ENCODE peak calls at places on chromosomes 11 and 22, in six cellular contexts. One of them, this sample, is unnamed.

GRCh38 chr11:102234779-102235439 is 82.4 kb upstream of the BIRC3 start:
- DNase-seq in T1000: no peak
- DNase-seq in GOT3: no peak
- DNase-seq in ELR: no peak
- DNase-seq in mesenchymal stem cell: no peak
- DNase-seq in globus pallidus: no peak
- DNase-seq in this sample: no peak

GRCh38 chr11:116284930-116285329 is 487.9 kb downstream of the BUD13 start:
- DNase-seq in GOT3: no peak
- DNase-seq in ELR: no peak
- DNase-seq in T1000: no peak
- DNase-seq in globus pallidus: no peak
- DNase-seq in mesenchymal stem cell: no peak
- DNase-seq in this sample: no peak

GRCh38 chr11:126465573-126466287 is 110.2 kb downstream of the ST3GAL4 start:
- DNase-seq in GOT3: no peak
- DNase-seq in ELR: no peak
- DNase-seq in globus pallidus: peak; percentile 32
- DNase-seq in mesenchymal stem cell: no peak
- DNase-seq in T1000: no peak
- DNase-seq in this sample: no peak

GRCh38 chr11:122803306-122803705 is 35.0 kb upstream of the CRTAM start:
- DNase-seq in ELR: peak; percentile 89
- DNase-seq in globus pallidus: no peak
- DNase-seq in T1000: no peak
- DNase-seq in GOT3: no peak
- DNase-seq in mesenchymal stem cell: peak; percentile 23
- DNase-seq in this sample: no peak

GRCh38 chr11:97290444-97291041 is 900.7 kb downstream of the JRKL start:
- DNase-seq in globus pallidus: no peak
- DNase-seq in mesenchymal stem cell: no peak
- DNase-seq in ELR: peak; percentile 9
- DNase-seq in GOT3: no peak
- DNase-seq in T1000: no peak
- DNase-seq in this sample: no peak

GRCh38 chr11:16034074-16034473 is 322.3 kb downstream of the SOX6 start:
- DNase-seq in globus pallidus: no peak
- DNase-seq in GOT3: no peak
- DNase-seq in T1000: no peak
- DNase-seq in ELR: no peak
- DNase-seq in mesenchymal stem cell: no peak
- DNase-seq in this sample: no peak

GRCh38 chr11:14764899-14765527 is 121.4 kb downstream of the PDE3B start:
- DNase-seq in globus pallidus: no peak
- DNase-seq in T1000: no peak
- DNase-seq in mesenchymal stem cell: peak; percentile 52
- DNase-seq in ELR: peak; percentile 47
- DNase-seq in GOT3: no peak
- DNase-seq in this sample: no peak

GRCh38 chr22:37991738-37992442 is 7.5 kb upstream of the SOX10 start:
- DNase-seq in ELR: no peak
- DNase-seq in T1000: no peak
- DNase-seq in mesenchymal stem cell: no peak
- DNase-seq in GOT3: no peak
- DNase-seq in globus pallidus: no peak
- DNase-seq in this sample: no peak

GRCh38 chr11:70423523-70424505 is 25.5 kb downstream of the CTTN start:
- DNase-seq in globus pallidus: no peak
- DNase-seq in ELR: peak; percentile 96
- DNase-seq in GOT3: no peak
- DNase-seq in T1000: peak; percentile 22
- DNase-seq in mesenchymal stem cell: peak; percentile 86
- DNase-seq in this sample: no peak